ENCODE peak calls at places on chromosomes 3 and 15, in four cellular contexts. T is mucosa of descending colon; E is naive thymus-derived CD8-positive, alpha-beta T cell; D is GM23338. J is an unnamed sample.

GRCh38 chr3:10396083-10396482 is 75.2 kb upstream of the SEC13 start:
- ATAC-seq in E (no peak), D (no peak), T (no peak), J (no peak)

GRCh38 chr15:39427705-39428104 is 153.2 kb upstream of the THBS1 start:
- ATAC-seq in D (no peak), T (peak; percentile 30), E (no peak), J (no peak)

GRCh38 chr15:80066912-80067311 is 7.4 kb downstream of the ZFAND6 start:
- ATAC-seq in D (no peak), E (no peak), T (no peak), J (no peak)

GRCh38 chr3:150370129-150370602 is 37.9 kb upstream of the TSC22D2 start:
- ATAC-seq in E (no peak), D (peak; percentile 95), T (peak; percentile 31), J (peak; percentile 82)

GRCh38 chr15:43376017-43376705 is 5.3 kb downstream of the TUBGCP4 start:
- ATAC-seq in T (peak; percentile 49), D (peak; percentile 38), E (peak; percentile 75), J (no peak)

GRCh38 chr15:101045835-101046691 is 126.9 kb downstream of the LRRK1 start:
- ATAC-seq in D (no peak), E (no peak), T (no peak), J (no peak)

GRCh38 chr3:105626739-105627138 is 242.1 kb downstream of the CBLB start:
- ATAC-seq in E (no peak), D (no peak), T (no peak), J (no peak)

GRCh38 chr3:8938021-8938420 is 25.3 kb downstream of the RAD18 start:
- ATAC-seq in E (no peak), T (no peak), D (no peak), J (no peak)

GRCh38 chr3:53721187-53721946 is 124.9 kb downstream of the CHDH start:
- ATAC-seq in D (peak; percentile 83), T (no peak), E (no peak), J (no peak)

GRCh38 chr3:57757642-57758297 is 1.7 kb downstream of the SLMAP start:
- ATAC-seq in E (no peak), T (no peak), D (peak; percentile 4), J (no peak)

GRCh38 chr3:117788499-117788898 is 1078.9 kb downstream of the TUSC7 start:
- ATAC-seq in D (peak; percentile 77), E (no peak), T (no peak), J (no peak)